ENCODE peak calls at places on chromosomes 1 and 21, in nine cellular contexts. E is mesendoderm, I is cardiac muscle cell, Y is endodermal cell, N is GM03348, V is posterior cingulate gyrus, K is NCI-H524, Z is NCI-H345, W is fibroblast of villous mesenchyme. H is an unnamed sample.

GRCh38 chr1:89809556-89809955 is 11.3 kb upstream of the LRRC8D start:
- DNase-seq in V (no peak), Z (no peak), Y (no peak), W (peak), I (no peak), E (no peak), K (no peak), N (peak), H (no peak)

GRCh38 chr1:35598895-35599294 is 25.8 kb downstream of the TFAP2E start:
- DNase-seq in I (no peak), Z (no peak), W (no peak), K (no peak), E (peak), V (no peak), N (no peak), Y (no peak), H (no peak)

GRCh38 chr1:199174336-199174735 is 535.5 kb downstream of the PTPRC start:
- DNase-seq in V (no peak), W (no peak), Y (no peak), Z (no peak), N (no peak), I (peak), E (no peak), K (no peak), H (no peak)

GRCh38 chr1:169119405-169119804 is 12.9 kb downstream of the ATP1B1 start:
- DNase-seq in K (no peak), E (no peak), I (no peak), W (peak), N (peak), V (no peak), Y (no peak), Z (no peak), H (no peak)

GRCh38 chr21:29075706-29076447 is 2.4 kb upstream of the CCT8 start:
- DNase-seq in K (no peak), V (no peak), W (no peak), I (no peak), Z (no peak), N (no peak), E (no peak), Y (no peak), H (no peak)

GRCh38 chr1:183281039-183281438 is 95.0 kb downstream of the LAMC2 start:
- DNase-seq in E (no peak), W (peak), I (peak), K (peak), N (peak), Z (no peak), Y (no peak), V (no peak), H (no peak)

GRCh38 chr1:40153073-40153770 is 8.0 kb upstream of the RLF start:
- DNase-seq in V (no peak), I (peak), E (peak), W (peak), K (peak), N (peak), Z (peak), Y (peak), H (no peak)

GRCh38 chr1:23836037-23836436 is 10.8 kb upstream of the HMGCL start:
- DNase-seq in W (no peak), N (no peak), K (no peak), V (no peak), Y (no peak), E (no peak), Z (no peak), I (no peak), H (no peak)

GRCh38 chr21:41557884-41558283 is 49.9 kb upstream of the TMPRSS2 start:
- DNase-seq in Y (no peak), W (no peak), I (no peak), V (no peak), E (no peak), Z (no peak), N (no peak), K (no peak), H (no peak)

GRCh38 chr1:70299472-70299871 is 55.0 kb downstream of the ANKRD13C start:
- DNase-seq in E (no peak), W (no peak), Y (no peak), I (no peak), Z (no peak), V (no peak), N (no peak), K (no peak), H (no peak)

GRCh38 chr1:188761226-188761625 is 1716.4 kb downstream of the BRINP3 start:
- DNase-seq in K (no peak), W (no peak), Z (no peak), V (no peak), Y (no peak), I (no peak), E (no peak), N (no peak), H (no peak)

GRCh38 chr1:162976628-162977027 is 92.5 kb upstream of the RGS4 start:
- DNase-seq in Z (no peak), I (no peak), N (no peak), E (no peak), Y (no peak), W (no peak), K (peak), V (no peak), H (no peak)

GRCh38 chr1:33429846-33430750 is 797 bp downstream of the PHC2 start:
- DNase-seq in Z (peak), V (peak), K (peak), E (peak), W (peak), N (no peak), Y (no peak), I (peak), H (no peak)

GRCh38 chr1:115838426-115838804 is 2.5 kb downstream of the NHLH2 start:
- DNase-seq in K (peak), E (peak), V (peak), Y (peak), W (no peak), N (no peak), Z (peak), I (no peak), H (no peak)

GRCh38 chr1:117534995-117535467 is 70.8 kb upstream of the TENT5C start:
- DNase-seq in I (peak), K (peak), V (peak), Z (peak), Y (peak), N (peak), E (peak), W (peak), H (peak)

GRCh38 chr1:15959847-15960446 is 16.0 kb downstream of the ZBTB17 start:
- DNase-seq in N (no peak), Z (no peak), E (no peak), K (no peak), Y (no peak), V (no peak), W (no peak), I (no peak), H (no peak)

GRCh38 chr1:226429051-226429461 is 21.2 kb upstream of the PARP1 start:
- DNase-seq in N (no peak), E (peak), K (no peak), Y (peak), V (no peak), I (no peak), Z (peak), W (no peak), H (no peak)

GRCh38 chr21:38915546-38915945 is 109.8 kb downstream of the ETS2 start:
- DNase-seq in I (no peak), E (no peak), V (no peak), W (no peak), K (no peak), Z (peak), N (no peak), Y (peak), H (no peak)

GRCh38 chr1:228378453-228379164 is 28.0 kb downstream of the TRIM11 start:
- DNase-seq in I (peak), K (peak), Y (peak), N (peak), E (peak), V (peak), W (peak), Z (peak), H (peak)

GRCh38 chr1:32199717-32200072 is 700 bp upstream of the CCDC28B start:
- DNase-seq in E (peak), I (no peak), Z (peak), K (no peak), V (peak), Y (no peak), N (no peak), W (no peak), H (peak)

GRCh38 chr1:8238141-8239038 is 79.5 kb upstream of the SLC45A1 start:
- DNase-seq in W (peak), N (peak), Z (no peak), E (no peak), K (no peak), I (peak), V (no peak), Y (no peak), H (peak)

GRCh38 chr1:170285027-170285426 is 139.3 kb downstream of the NTMT2 start:
- DNase-seq in E (no peak), Y (no peak), Z (peak), V (no peak), I (no peak), N (no peak), K (peak), W (no peak), H (no peak)

GRCh38 chr1:8463144-8463927 is 145.4 kb downstream of the SLC45A1 start:
- DNase-seq in V (no peak), Z (peak), E (peak), Y (peak), N (peak), I (peak), K (no peak), W (peak), H (peak)

GRCh38 chr1:177600371-177600770 is 369.5 kb downstream of the SEC16B start:
- DNase-seq in N (no peak), Z (no peak), Y (no peak), W (no peak), K (peak), I (no peak), V (no peak), E (no peak), H (no peak)

H was measured in left colon.